ENCODE peak calls at places on chromosome 15, in nine cellular contexts. One of them, this sample, is unnamed.

GRCh38 chr15:93072440-93073394 is 16.3 kb downstream of the RGMA start:
- DNase-seq in B cell: no peak
- DNase-seq in GM20000: no peak
- DNase-seq in Daoy: peak
- DNase-seq in effector CD4-positive, alpha-beta T cell: no peak
- DNase-seq in SJCRH30: peak
- DNase-seq in tibial artery: peak
- DNase-seq in Calu3: peak
- DNase-seq in activated CD4-positive, alpha-beta T cell treated with anti-CD3 and anti-CD28 coated beads, Interleukin-2, amount 10 ng/mL, durations not matched to agents 7 days and 5 days: no peak
- DNase-seq in this sample: peak

GRCh38 chr15:99566157-99566900 is 545 bp downstream of the MEF2A start:
- DNase-seq in SJCRH30: peak
- DNase-seq in Daoy: peak
- DNase-seq in activated CD4-positive, alpha-beta T cell treated with anti-CD3 and anti-CD28 coated beads, Interleukin-2, amount 10 ng/mL, durations not matched to agents 7 days and 5 days: peak
- DNase-seq in GM20000: peak
- DNase-seq in tibial artery: peak
- DNase-seq in effector CD4-positive, alpha-beta T cell: no peak
- DNase-seq in B cell: peak
- DNase-seq in Calu3: peak
- DNase-seq in this sample: peak

GRCh38 chr15:52527898-52528464 is 699 bp downstream of the MYO5A start:
- DNase-seq in effector CD4-positive, alpha-beta T cell: peak
- DNase-seq in GM20000: peak
- DNase-seq in tibial artery: peak
- DNase-seq in B cell: peak
- DNase-seq in Calu3: peak
- DNase-seq in Daoy: peak
- DNase-seq in SJCRH30: peak
- DNase-seq in activated CD4-positive, alpha-beta T cell treated with anti-CD3 and anti-CD28 coated beads, Interleukin-2, amount 10 ng/mL, durations not matched to agents 7 days and 5 days: peak
- DNase-seq in this sample: no peak

GRCh38 chr15:81292516-81293001 is 31.4 kb downstream of the STARD5 start:
- DNase-seq in Calu3: no peak
- DNase-seq in effector CD4-positive, alpha-beta T cell: peak
- DNase-seq in GM20000: peak
- DNase-seq in Daoy: no peak
- DNase-seq in SJCRH30: no peak
- DNase-seq in tibial artery: no peak
- DNase-seq in activated CD4-positive, alpha-beta T cell treated with anti-CD3 and anti-CD28 coated beads, Interleukin-2, amount 10 ng/mL, durations not matched to agents 7 days and 5 days: no peak
- DNase-seq in B cell: peak
- DNase-seq in this sample: peak

GRCh38 chr15:101070502-101071273 is 151.5 kb downstream of the LRRK1 start:
- DNase-seq in activated CD4-positive, alpha-beta T cell treated with anti-CD3 and anti-CD28 coated beads, Interleukin-2, amount 10 ng/mL, durations not matched to agents 7 days and 5 days: no peak
- DNase-seq in GM20000: no peak
- DNase-seq in B cell: no peak
- DNase-seq in tibial artery: no peak
- DNase-seq in Calu3: peak
- DNase-seq in effector CD4-positive, alpha-beta T cell: no peak
- DNase-seq in SJCRH30: peak
- DNase-seq in Daoy: peak
- DNase-seq in this sample: peak

GRCh38 chr15:77993374-77993911 is 84.1 kb downstream of the TBC1D2B start:
- DNase-seq in effector CD4-positive, alpha-beta T cell: no peak
- DNase-seq in SJCRH30: no peak
- DNase-seq in Daoy: no peak
- DNase-seq in Calu3: no peak
- DNase-seq in GM20000: no peak
- DNase-seq in B cell: no peak
- DNase-seq in tibial artery: no peak
- DNase-seq in activated CD4-positive, alpha-beta T cell treated with anti-CD3 and anti-CD28 coated beads, Interleukin-2, amount 10 ng/mL, durations not matched to agents 7 days and 5 days: no peak
- DNase-seq in this sample: no peak

GRCh38 chr15:60255390-60255789 is 142.4 kb downstream of the ANXA2 start:
- DNase-seq in SJCRH30: no peak
- DNase-seq in tibial artery: no peak
- DNase-seq in effector CD4-positive, alpha-beta T cell: no peak
- DNase-seq in GM20000: peak
- DNase-seq in activated CD4-positive, alpha-beta T cell treated with anti-CD3 and anti-CD28 coated beads, Interleukin-2, amount 10 ng/mL, durations not matched to agents 7 days and 5 days: peak
- DNase-seq in Calu3: peak
- DNase-seq in B cell: no peak
- DNase-seq in Daoy: peak
- DNase-seq in this sample: no peak

GRCh38 chr15:29242466-29243242 is 27.0 kb downstream of the NSMCE3 start:
- DNase-seq in Calu3: no peak
- DNase-seq in SJCRH30: no peak
- DNase-seq in activated CD4-positive, alpha-beta T cell treated with anti-CD3 and anti-CD28 coated beads, Interleukin-2, amount 10 ng/mL, durations not matched to agents 7 days and 5 days: no peak
- DNase-seq in GM20000: no peak
- DNase-seq in B cell: no peak
- DNase-seq in effector CD4-positive, alpha-beta T cell: no peak
- DNase-seq in tibial artery: no peak
- DNase-seq in Daoy: no peak
- DNase-seq in this sample: no peak

GRCh38 chr15:32717290-32718081 is at the start of gene GREM1:
- DNase-seq in tibial artery: no peak
- DNase-seq in effector CD4-positive, alpha-beta T cell: no peak
- DNase-seq in activated CD4-positive, alpha-beta T cell treated with anti-CD3 and anti-CD28 coated beads, Interleukin-2, amount 10 ng/mL, durations not matched to agents 7 days and 5 days: no peak
- DNase-seq in Calu3: no peak
- DNase-seq in GM20000: no peak
- DNase-seq in SJCRH30: peak
- DNase-seq in B cell: no peak
- DNase-seq in Daoy: peak
- DNase-seq in this sample: no peak

GRCh38 chr15:44029003-44029402 is 166.1 kb downstream of the FRMD5 start:
- DNase-seq in tibial artery: no peak
- DNase-seq in effector CD4-positive, alpha-beta T cell: no peak
- DNase-seq in activated CD4-positive, alpha-beta T cell treated with anti-CD3 and anti-CD28 coated beads, Interleukin-2, amount 10 ng/mL, durations not matched to agents 7 days and 5 days: no peak
- DNase-seq in B cell: no peak
- DNase-seq in SJCRH30: peak
- DNase-seq in Daoy: peak
- DNase-seq in Calu3: no peak
- DNase-seq in GM20000: no peak
- DNase-seq in this sample: no peak

This sample was measured in mucosa of descending colon.